ENCODE peak calls at places on chromosomes 16 and 17, in seven cellular contexts. L, D, B, T, E, P and R are unnamed samples.

GRCh38 chr17:79749156-79749815 is 18.5 kb downstream of the ENPP7 start:
- DNase-seq in L (peak; percentile 73), D (peak; percentile 27), B (no peak), T (no peak), E (no peak), P (peak; percentile 81), R (peak; percentile 43)

GRCh38 chr17:42107597-42108576 is 4.6 kb downstream of the DHX58 start:
- DNase-seq in L (peak; percentile 32), D (peak; percentile 50), B (peak; percentile 83), T (peak; percentile 88), E (peak; percentile 87), P (peak; percentile 60), R (no peak)

GRCh38 chr17:42980766-42981397 is 517 bp downstream of the RUNDC1 start:
- DNase-seq in L (peak; percentile 64), D (peak; percentile 58), B (peak; percentile 69), T (peak; percentile 79), E (peak; percentile 69), P (peak; percentile 54), R (peak; percentile 31)

GRCh38 chr16:70473446-70474319 is 19.3 kb downstream of the FCSK start:
- DNase-seq in L (no peak), D (no peak), B (no peak), T (no peak), E (no peak), P (no peak), R (no peak)

GRCh38 chr16:1774456-1774795 is 1.5 kb upstream of the MRPS34 start:
- DNase-seq in L (no peak), D (no peak), B (no peak), T (no peak), E (no peak), P (no peak), R (no peak)

GRCh38 chr17:81025756-81026155 is 9.2 kb upstream of the BAIAP2 start:
- DNase-seq in L (no peak), D (no peak), B (peak; percentile 71), T (peak; percentile 66), E (peak; percentile 51), P (no peak), R (no peak)

GRCh38 chr17:56167491-56167890 is 14.2 kb downstream of the ANKFN1 start:
- DNase-seq in L (no peak), D (no peak), B (no peak), T (no peak), E (no peak), P (no peak), R (no peak)

GRCh38 chr16:24975428-24975889 is 39.7 kb downstream of the ARHGAP17 start:
- DNase-seq in L (peak; percentile 66), D (peak; percentile 70), B (no peak), T (no peak), E (no peak), P (peak; percentile 52), R (no peak)

GRCh38 chr17:49587366-49588073 is 11.8 kb downstream of the NXPH3 start:
- DNase-seq in L (no peak), D (no peak), B (peak; percentile 24), T (no peak), E (no peak), P (no peak), R (no peak)

GRCh38 chr16:73031155-73031866 is 16.6 kb downstream of the ZFHX3 start:
- DNase-seq in L (no peak), D (no peak), B (no peak), T (peak; percentile 45), E (no peak), P (no peak), R (no peak)

GRCh38 chr17:49556183-49556943 is 19.3 kb upstream of the NXPH3 start:
- DNase-seq in L (peak; percentile 49), D (peak; percentile 44), B (peak; percentile 89), T (peak; percentile 86), E (peak; percentile 82), P (peak; percentile 80), R (peak; percentile 82)

GRCh38 chr17:78252701-78253635 is 21.5 kb downstream of the TMEM235 start:
- DNase-seq in L (no peak), D (no peak), B (no peak), T (peak; percentile 59), E (no peak), P (no peak), R (no peak)

GRCh38 chr16:25140459-25140858 is 28.9 kb downstream of the LCMT1 start:
- DNase-seq in L (peak; percentile 14), D (peak; percentile 47), B (no peak), T (no peak), E (no peak), P (no peak), R (no peak)

GRCh38 chr17:3750926-3751325 is 27.2 kb downstream of the HASPIN start:
- DNase-seq in L (no peak), D (no peak), B (no peak), T (no peak), E (no peak), P (no peak), R (no peak)

GRCh38 chr16:30761427-30761927 is 385 bp downstream of the CFAP119 start:
- DNase-seq in L (peak; percentile 20), D (peak; percentile 36), B (peak; percentile 65), T (peak; percentile 70), E (no peak), P (peak; percentile 30), R (peak; percentile 49)

GRCh38 chr16:88705746-88706287 is 391 bp downstream of the RNF166 start:
- DNase-seq in L (no peak), D (no peak), B (no peak), T (no peak), E (no peak), P (no peak), R (no peak)

GRCh38 chr17:3528604-3529511 is 28.8 kb downstream of the TRPV3 start:
- DNase-seq in L (no peak), D (no peak), B (no peak), T (peak; percentile 47), E (no peak), P (peak; percentile 72), R (no peak)

GRCh38 chr17:61981323-61981722 is 53.5 kb upstream of the INTS2 start:
- DNase-seq in L (peak; percentile 62), D (peak; percentile 10), B (no peak), T (no peak), E (no peak), P (peak; percentile 3), R (no peak)
- H3K4me1 ChIP-seq in L (no peaks in the 10 kb centered on the region), D (no peaks in the 10 kb centered on the region), B (no peaks in the 10 kb centered on the region), T (peaks cover 4% of the 10 kb centered on the region), E (no peaks in the 10 kb centered on the region), P (no peaks in the 10 kb centered on the region), R (no peaks in the 10 kb centered on the region)

GRCh38 chr17:5815396-5815795 is 231.1 kb upstream of the NLRP1 start:
- DNase-seq in L (no peak), D (no peak), B (no peak), T (no peak), E (no peak), P (no peak), R (peak; percentile 23)
- H3K9me3 ChIP-seq in L (peaks cover 4% of the 10 kb centered on the region), D (peaks cover 8% of the 10 kb centered on the region), B (no peaks in the 10 kb centered on the region), T (no peaks in the 10 kb centered on the region), E (peaks cover 8% of the 10 kb centered on the region), P (no peaks in the 10 kb centered on the region), R (peaks cover under 1% of the 10 kb centered on the region)

GRCh38 chr17:83053779-83054451 is 25.5 kb upstream of the METRNL start:
- DNase-seq in L (no peak), D (no peak), B (peak; percentile 66), T (peak; percentile 78), E (peak; percentile 81), P (no peak), R (no peak)
- H3K27ac ChIP-seq in L (no peak overlapping the region), D (no peak overlapping the region), B (peak overlapping the region; percentile 53), T (peak overlapping the region; percentile 14), E (peak overlapping the region; percentile 74), P (no peak overlapping the region), R (no peak overlapping the region)

GRCh38 chr16:68749424-68749823 is 12.3 kb downstream of the CDH1 start:
- DNase-seq in L (no peak), D (no peak), B (no peak), T (no peak), E (no peak), P (no peak), R (no peak)

GRCh38 chr16:68744744-68745280 is 7.7 kb downstream of the CDH1 start:
- DNase-seq in L (peak; percentile 5), D (peak; percentile 94), B (no peak), T (peak; percentile 74), E (peak; percentile 71), P (no peak), R (no peak)

GRCh38 chr16:68750243-68750642 is 13.2 kb downstream of the CDH1 start:
- DNase-seq in L (no peak), D (no peak), B (no peak), T (no peak), E (no peak), P (no peak), R (no peak)

GRCh38 chr16:68743664-68744063 is 6.6 kb downstream of the CDH1 start:
- DNase-seq in L (no peak), D (no peak), B (no peak), T (no peak), E (no peak), P (no peak), R (no peak)

DNA sequence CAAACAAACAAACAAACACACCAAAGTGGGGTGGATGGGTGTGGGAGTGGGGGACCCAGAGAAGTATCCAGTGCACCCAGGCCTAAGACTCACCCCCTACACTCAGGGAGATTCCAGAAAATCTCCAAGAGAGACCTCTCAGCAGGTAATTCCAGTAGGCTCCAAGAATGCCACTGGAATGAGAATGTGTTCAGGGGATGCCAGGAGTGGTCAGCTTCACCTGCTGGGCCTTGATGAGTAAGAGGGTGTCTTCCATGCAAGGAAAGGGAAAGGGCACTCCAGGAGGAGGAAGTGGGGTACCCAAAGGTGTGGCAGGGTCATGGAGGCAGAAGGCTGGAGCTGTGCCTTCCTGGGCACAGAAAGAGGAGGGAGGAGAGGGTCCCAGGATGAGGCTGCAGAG is 9.9 kb downstream of the CDH1 start:
- DNase-seq in L (no peak), D (no peak), B (no peak), T (no peak), E (no peak), P (no peak), R (no peak)
- H3K4me1 ChIP-seq in L (no peaks in the 10 kb centered on the region), D (peaks cover 49% of the 10 kb centered on the region), B (no peaks in the 10 kb centered on the region), T (peaks cover 7% of the 10 kb centered on the region), E (peaks cover 27% of the 10 kb centered on the region), P (no peaks in the 10 kb centered on the region), R (no peaks in the 10 kb centered on the region)

DNA sequence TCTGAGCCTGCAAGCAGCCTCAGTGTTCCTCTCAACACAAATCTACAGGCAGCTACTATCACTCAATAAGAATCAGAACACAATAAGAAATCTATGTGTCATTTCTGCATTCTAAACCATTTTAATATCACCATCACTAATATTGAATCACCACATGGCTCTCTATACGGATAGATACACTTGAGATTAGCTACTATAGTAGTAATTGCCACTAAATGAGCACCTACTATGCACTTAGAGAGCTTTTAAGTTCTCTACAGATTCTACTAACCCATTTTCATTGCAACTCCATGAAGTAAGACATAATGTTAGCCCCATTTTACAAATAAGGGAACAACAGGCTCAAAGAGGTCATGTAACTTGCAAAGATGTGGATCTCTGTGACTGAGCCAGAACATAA is 132.8 kb upstream of the DYNLRB2 start:
- DNase-seq in L (no peak), D (no peak), B (no peak), T (no peak), E (no peak), P (no peak), R (no peak)
- H3K9me3 ChIP-seq in L (no peaks in the 10 kb centered on the region), D (no peaks in the 10 kb centered on the region), B (no peaks in the 10 kb centered on the region), T (no peaks in the 10 kb centered on the region), E (no peaks in the 10 kb centered on the region), P (no peaks in the 10 kb centered on the region), R (no peaks in the 10 kb centered on the region)

DNA sequence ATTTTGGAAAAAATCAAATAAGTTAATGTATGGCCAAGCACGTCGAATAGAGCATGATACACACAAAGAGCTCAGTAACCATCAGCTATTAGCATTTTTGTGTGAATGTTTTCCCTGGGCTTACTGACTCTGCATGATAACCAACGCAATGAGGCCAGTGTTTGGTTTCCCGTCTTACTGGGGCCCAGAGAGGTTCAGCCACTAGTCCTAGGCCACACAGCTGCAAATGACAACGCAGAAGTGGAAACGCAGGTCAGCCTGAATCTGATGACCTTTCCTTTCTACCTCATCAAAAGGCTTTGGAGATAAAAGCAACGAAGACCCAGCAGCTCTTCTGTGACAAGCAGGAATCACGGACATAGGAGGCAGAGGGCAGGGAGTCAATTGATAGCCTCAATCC is 7.2 kb upstream of the CACNG4 start:
- DNase-seq in L (no peak), D (no peak), B (no peak), T (no peak), E (no peak), P (no peak), R (no peak)
- H3K27ac ChIP-seq in L (no peak overlapping the region), D (no peak overlapping the region), B (no peak overlapping the region), T (no peak overlapping the region), E (no peak overlapping the region), P (no peak overlapping the region), R (no peak overlapping the region)